ENCODE peak calls at places on chromosomes 13 and 19, in five cellular contexts. One of them, this sample, is unnamed.

GRCh38 chr13:70253411-70253810 is 145.2 kb upstream of the KLHL1 start:
- DNase-seq in H9: no peak
- DNase-seq in keratinocyte: no peak
- DNase-seq in AG04450: no peak
- DNase-seq in colonic mucosa: no peak
- DNase-seq in this sample: no peak

GRCh38 chr13:40158218-40158617 is 502.8 kb downstream of the COG6 start:
- DNase-seq in keratinocyte: peak
- DNase-seq in H9: no peak
- DNase-seq in AG04450: no peak
- DNase-seq in colonic mucosa: no peak
- DNase-seq in this sample: no peak

GRCh38 chr13:110127986-110128511 is 178.9 kb downstream of the COL4A1 start:
- DNase-seq in keratinocyte: no peak
- DNase-seq in H9: no peak
- DNase-seq in colonic mucosa: no peak
- DNase-seq in AG04450: no peak
- DNase-seq in this sample: no peak

GRCh38 chr19:3285647-3286176 is 61.3 kb downstream of the CELF5 start:
- DNase-seq in H9: peak
- DNase-seq in colonic mucosa: no peak
- DNase-seq in keratinocyte: no peak
- DNase-seq in AG04450: no peak
- DNase-seq in this sample: no peak

GRCh38 chr13:51935326-51936171 is 73.8 kb downstream of the CCDC70 start:
- DNase-seq in H9: peak
- DNase-seq in AG04450: no peak
- DNase-seq in colonic mucosa: peak
- DNase-seq in keratinocyte: no peak
- DNase-seq in this sample: no peak

GRCh38 chr13:97809576-97809975 is 143.9 kb upstream of the IPO5 start:
- DNase-seq in AG04450: no peak
- DNase-seq in keratinocyte: no peak
- DNase-seq in H9: no peak
- DNase-seq in colonic mucosa: no peak
- DNase-seq in this sample: no peak

GRCh38 chr13:105997436-105998232 is 537.8 kb downstream of the EFNB2 start:
- DNase-seq in H9: no peak
- DNase-seq in colonic mucosa: no peak
- DNase-seq in keratinocyte: no peak
- DNase-seq in AG04450: no peak
- DNase-seq in this sample: no peak

GRCh38 chr13:97855570-97855970 is 97.9 kb upstream of the IPO5 start:
- DNase-seq in keratinocyte: peak
- DNase-seq in H9: peak
- DNase-seq in colonic mucosa: peak
- DNase-seq in AG04450: peak
- DNase-seq in this sample: peak

GRCh38 chr19:2045501-2046045 is 5.5 kb downstream of the MKNK2 start:
- DNase-seq in keratinocyte: no peak
- DNase-seq in H9: no peak
- DNase-seq in AG04450: no peak
- DNase-seq in colonic mucosa: no peak
- DNase-seq in this sample: no peak

GRCh38 chr19:48738557-48739399 is 1.6 kb downstream of the RASIP1 start:
- DNase-seq in colonic mucosa: peak
- DNase-seq in H9: peak
- DNase-seq in keratinocyte: peak
- DNase-seq in AG04450: no peak
- DNase-seq in this sample: no peak
- TF ChIP-seq CTCF in colonic mucosa: no peak
- TF ChIP-seq CTCF in H9: peak
- TF ChIP-seq CTCF in keratinocyte: no peak
- TF ChIP-seq CTCF in AG04450: no peak
- TF ChIP-seq CTCF in this sample: no peak

GRCh38 chr13:30049692-30050091 is 199.3 kb upstream of the UBL3 start:
- DNase-seq in colonic mucosa: no peak
- DNase-seq in H9: no peak
- DNase-seq in keratinocyte: no peak
- DNase-seq in AG04450: no peak
- DNase-seq in this sample: no peak

GRCh38 chr13:30047154-30047874 is 196.9 kb upstream of the UBL3 start:
- DNase-seq in colonic mucosa: no peak
- DNase-seq in keratinocyte: no peak
- DNase-seq in H9: no peak
- DNase-seq in AG04450: no peak
- DNase-seq in this sample: no peak

GRCh38 chr13:30051531-30052060 is 201.2 kb upstream of the UBL3 start:
- DNase-seq in H9: no peak
- DNase-seq in AG04450: no peak
- DNase-seq in keratinocyte: no peak
- DNase-seq in colonic mucosa: no peak
- DNase-seq in this sample: no peak

GRCh38 chr13:30053904-30054303 is 203.5 kb upstream of the UBL3 start:
- DNase-seq in H9: peak
- DNase-seq in colonic mucosa: no peak
- DNase-seq in keratinocyte: no peak
- DNase-seq in AG04450: no peak
- DNase-seq in this sample: no peak

DNA sequence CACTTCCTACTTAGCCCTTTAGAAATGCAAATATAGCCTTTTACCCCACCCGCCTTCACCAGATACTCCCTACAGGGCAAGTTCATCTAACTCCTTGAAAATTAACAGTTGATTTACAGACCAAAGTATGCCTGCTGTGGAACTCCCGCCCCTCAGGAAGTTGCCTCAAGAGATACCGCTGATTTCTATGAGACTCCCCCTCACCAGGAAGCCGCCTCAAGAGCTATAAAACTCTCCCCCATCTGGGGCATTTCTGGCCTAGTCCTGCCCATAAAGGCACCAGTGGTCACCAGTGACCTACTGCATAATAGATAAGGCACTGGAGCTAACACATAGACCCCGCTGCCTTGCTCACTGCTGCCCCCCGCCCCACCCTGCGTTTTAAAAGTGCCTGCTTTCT is 201.7 kb upstream of the UBL3 start:
- DNase-seq in colonic mucosa: no peak
- DNase-seq in H9: peak
- DNase-seq in keratinocyte: no peak
- DNase-seq in AG04450: no peak
- DNase-seq in this sample: no peak
- TF ChIP-seq CTCF in colonic mucosa: no peak
- TF ChIP-seq CTCF in H9: peak
- TF ChIP-seq CTCF in keratinocyte: no peak
- TF ChIP-seq CTCF in AG04450: no peak
- TF ChIP-seq CTCF in this sample: no peak

GRCh38 chr13:23949736-23950135 is 52.4 kb upstream of the C1QTNF9B start:
- DNase-seq in AG04450: no peak
- DNase-seq in keratinocyte: no peak
- DNase-seq in H9: no peak
- DNase-seq in colonic mucosa: no peak
- DNase-seq in this sample: no peak

GRCh38 chr13:23947893-23948292 is 50.6 kb upstream of the C1QTNF9B start:
- DNase-seq in H9: no peak
- DNase-seq in AG04450: no peak
- DNase-seq in keratinocyte: no peak
- DNase-seq in colonic mucosa: no peak
- DNase-seq in this sample: no peak

GRCh38 chr13:23949200-23949599 is 51.9 kb upstream of the C1QTNF9B start:
- DNase-seq in keratinocyte: no peak
- DNase-seq in H9: no peak
- DNase-seq in AG04450: no peak
- DNase-seq in colonic mucosa: no peak
- DNase-seq in this sample: no peak

GRCh38 chr13:23952796-23953195 is 55.5 kb upstream of the C1QTNF9B start:
- DNase-seq in AG04450: no peak
- DNase-seq in keratinocyte: no peak
- DNase-seq in H9: no peak
- DNase-seq in colonic mucosa: no peak
- DNase-seq in this sample: no peak

GRCh38 chr13:23950736-23951510 is 53.6 kb upstream of the C1QTNF9B start:
- DNase-seq in keratinocyte: no peak
- DNase-seq in H9: no peak
- DNase-seq in AG04450: no peak
- DNase-seq in colonic mucosa: no peak
- DNase-seq in this sample: no peak
- TF ChIP-seq CTCF in keratinocyte: no peak
- TF ChIP-seq CTCF in H9: no peak
- TF ChIP-seq CTCF in AG04450: peak
- TF ChIP-seq CTCF in colonic mucosa: no peak
- TF ChIP-seq CTCF in this sample: no peak

GRCh38 chr13:112773601-112774447 is 84.0 kb downstream of the ATP11A start:
- DNase-seq in H9: peak
- DNase-seq in colonic mucosa: no peak
- DNase-seq in keratinocyte: no peak
- DNase-seq in AG04450: no peak
- DNase-seq in this sample: no peak
- TF ChIP-seq CTCF in H9: no peak
- TF ChIP-seq CTCF in colonic mucosa: no peak
- TF ChIP-seq CTCF in keratinocyte: no peak
- TF ChIP-seq CTCF in AG04450: no peak
- TF ChIP-seq CTCF in this sample: no peak

GRCh38 chr19:19384486-19384885 is 21.0 kb upstream of the GATAD2A start:
- DNase-seq in colonic mucosa: no peak
- DNase-seq in H9: no peak
- DNase-seq in AG04450: no peak
- DNase-seq in keratinocyte: no peak
- DNase-seq in this sample: no peak

GRCh38 chr19:19385900-19386339 is 19.6 kb upstream of the GATAD2A start:
- DNase-seq in AG04450: no peak
- DNase-seq in H9: peak
- DNase-seq in keratinocyte: no peak
- DNase-seq in colonic mucosa: no peak
- DNase-seq in this sample: no peak

GRCh38 chr19:19387108-19387507 is 18.4 kb upstream of the GATAD2A start:
- DNase-seq in H9: no peak
- DNase-seq in AG04450: no peak
- DNase-seq in colonic mucosa: no peak
- DNase-seq in keratinocyte: no peak
- DNase-seq in this sample: no peak

GRCh38 chr19:19386373-19386869 is 19.1 kb upstream of the GATAD2A start:
- DNase-seq in AG04450: no peak
- DNase-seq in H9: no peak
- DNase-seq in colonic mucosa: no peak
- DNase-seq in keratinocyte: no peak
- DNase-seq in this sample: no peak

DNA sequence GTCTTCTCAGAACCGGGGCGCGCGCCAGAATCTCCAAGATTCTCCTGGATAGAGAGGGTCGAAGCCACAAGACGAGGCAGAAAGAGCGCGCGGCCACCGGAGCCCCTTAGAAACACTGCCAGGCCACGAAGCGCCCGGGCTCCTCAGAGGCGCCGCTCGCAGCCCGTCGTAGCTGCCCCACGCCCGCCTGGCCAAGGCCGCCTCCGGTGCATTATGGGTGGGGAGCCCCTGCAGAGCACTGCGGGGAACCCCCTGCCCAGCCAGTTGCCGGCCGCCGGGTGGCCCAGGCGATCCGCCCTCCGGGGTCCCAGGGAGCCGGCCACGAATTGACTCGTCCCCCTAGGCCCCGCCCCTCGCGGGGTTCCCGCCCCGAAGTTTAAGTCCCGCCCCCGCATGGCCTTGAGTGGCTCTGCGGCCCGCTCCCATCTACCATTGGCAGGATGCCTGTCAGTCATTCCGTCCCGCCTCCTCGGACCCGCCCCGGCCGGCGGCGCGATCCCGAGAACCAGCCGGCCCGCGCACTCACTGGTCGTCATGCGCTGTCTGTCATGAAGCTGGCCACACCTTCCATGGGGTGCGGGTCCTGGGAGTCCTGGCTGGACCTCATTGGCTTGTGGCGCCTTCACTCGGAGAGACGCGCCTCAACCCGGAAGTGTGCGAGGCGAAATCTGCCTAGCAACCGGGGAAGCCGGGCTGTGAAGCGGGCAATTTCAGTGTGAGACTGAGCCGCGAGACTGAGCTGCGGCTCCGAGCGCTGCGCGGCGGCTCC is 20.2 kb upstream of the GATAD2A start:
- DNase-seq in AG04450: peak
- DNase-seq in keratinocyte: peak
- DNase-seq in colonic mucosa: peak
- DNase-seq in H9: peak
- DNase-seq in this sample: peak
- TF ChIP-seq CTCF in AG04450: peak
- TF ChIP-seq CTCF in keratinocyte: no peak
- TF ChIP-seq CTCF in colonic mucosa: no peak
- TF ChIP-seq CTCF in H9: no peak
- TF ChIP-seq CTCF in this sample: no peak